ENCODE peak calls at places on chromosomes 12 and 14, in ten cellular contexts. U is breast epithelium, F is lower lobe of right lung, S is A549, V is AG10803, D is adipocyte, B is lung, W is choroid plexus epithelial cell, M is HFF-Myc, R is cardiac muscle cell. L is an unnamed sample.

GRCh38 chr14:96497087-96497486 is 5.1 kb upstream of the PAPOLA start:
- DNase-seq in B (no peak), V (no peak), S (no peak), U (no peak), W (peak; percentile 5), R (no peak), M (no peak), F (no peak), D (no peak), L (no peak)

GRCh38 chr14:54893151-54893760 is 9.4 kb downstream of the GCH1 start:
- DNase-seq in S (peak; percentile 64), U (no peak), W (peak; percentile 82), F (no peak), M (peak; percentile 61), R (peak; percentile 74), V (peak; percentile 54), D (peak; percentile 83), B (no peak), L (peak; percentile 70)

GRCh38 chr12:5309654-5310053 is 122.3 kb upstream of the NTF3 start:
- DNase-seq in F (peak; percentile 47), W (no peak), D (no peak), B (no peak), R (no peak), M (no peak), S (no peak), U (peak; percentile 81), V (no peak), L (no peak)

GRCh38 chr14:86780461-86780860 is 1212.5 kb downstream of the GALC start:
- DNase-seq in S (no peak), U (no peak), W (no peak), R (no peak), F (no peak), B (no peak), M (no peak), D (no peak), V (no peak), L (no peak)

GRCh38 chr14:81826080-81826479 is 292.4 kb upstream of the SEL1L start:
- DNase-seq in U (no peak), D (no peak), V (no peak), B (no peak), F (no peak), W (no peak), S (no peak), R (no peak), M (no peak), L (peak; percentile 25)

GRCh38 chr12:66043035-66043434 is 87.5 kb downstream of the LLPH start:
- DNase-seq in R (no peak), D (no peak), W (no peak), U (no peak), B (no peak), S (no peak), M (no peak), F (no peak), V (no peak), L (no peak)

GRCh38 chr14:23160924-23161522 is 22.4 kb downstream of the SLC7A8 start:
- DNase-seq in S (no peak), V (peak; percentile 87), U (peak; percentile 66), M (no peak), B (peak; percentile 59), W (peak; percentile 94), D (peak; percentile 87), R (peak; percentile 95), F (peak; percentile 72), L (peak; percentile 82)

GRCh38 chr12:121175383-121176119 is 34.4 kb upstream of the P2RX4 start:
- DNase-seq in U (no peak), V (no peak), W (peak; percentile 29), R (peak; percentile 38), S (no peak), B (no peak), M (no peak), D (peak; percentile 29), F (no peak), L (no peak)

GRCh38 chr14:45868377-45868776 is 615.4 kb upstream of the MIS18BP1 start:
- DNase-seq in S (no peak), R (no peak), U (no peak), B (no peak), M (no peak), F (no peak), V (no peak), D (no peak), W (no peak), L (no peak)

GRCh38 chr12:122406701-122407154 is 15.7 kb downstream of the CLIP1 start:
- DNase-seq in B (no peak), M (no peak), D (peak; percentile 90), W (peak; percentile 79), V (peak; percentile 92), F (no peak), U (no peak), R (peak; percentile 65), S (no peak), L (no peak)

DNA sequence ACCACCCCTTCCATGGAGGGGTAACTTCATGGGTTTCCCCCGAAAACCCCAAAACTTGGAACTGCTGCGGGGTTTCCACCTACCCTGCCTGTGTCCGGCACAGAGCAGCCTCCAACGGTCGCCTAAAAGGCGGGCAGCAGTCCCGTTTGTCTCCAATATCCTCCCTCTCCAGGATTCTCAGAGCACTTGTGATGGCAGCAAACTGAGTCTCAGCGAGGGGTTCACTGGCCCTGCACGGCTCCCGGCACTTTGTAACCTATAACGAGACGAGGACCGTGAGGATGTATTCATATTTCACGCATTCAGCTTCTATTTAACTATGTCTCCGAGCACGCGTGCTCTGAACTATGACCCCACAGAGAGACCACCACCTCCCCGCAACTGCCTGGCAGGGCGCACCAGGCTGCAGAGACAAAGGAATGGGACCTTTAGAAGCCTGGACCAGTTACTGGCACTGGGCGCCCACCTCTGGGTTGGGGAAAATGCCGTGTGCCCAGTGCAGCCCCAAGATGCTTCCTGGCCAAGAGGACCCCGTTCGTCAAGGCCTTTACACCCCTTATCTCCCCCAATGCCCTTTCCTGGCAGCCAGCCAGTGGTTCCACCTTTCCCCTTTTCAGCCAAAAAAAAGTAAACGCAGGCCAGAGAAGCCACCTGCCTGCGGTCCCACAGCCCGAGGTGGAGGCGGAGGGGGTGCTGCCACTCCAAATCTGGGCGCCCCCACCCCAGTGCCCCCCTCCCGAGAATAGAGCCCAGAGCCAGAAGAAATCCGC is 173.1 kb upstream of the RTL1 start:
- DNase-seq in F (no peak), B (no peak), M (no peak), S (no peak), D (no peak), R (no peak), U (peak; percentile 13), V (no peak), W (no peak), L (no peak)
- H3K4me3 ChIP-seq in F (no peak overlapping the region), B (no peak overlapping the region), M (no peak overlapping the region), S (no peak overlapping the region), D (no peak overlapping the region), R (no peak overlapping the region), U (no peak overlapping the region), V (no peak overlapping the region), W (no peak overlapping the region), L (peak overlapping the region; percentile 63)

GRCh38 chr12:47360771-47361388 is 281.1 kb upstream of the AMIGO2 start:
- DNase-seq in M (no peak), F (no peak), B (no peak), W (peak; percentile 41), S (no peak), V (no peak), D (no peak), U (no peak), R (peak; percentile 37), L (no peak)
- H3K4me3 ChIP-seq in M (no peak overlapping the region), F (peak overlapping the region; percentile 18), B (no peak overlapping the region), W (no peak overlapping the region), S (no peak overlapping the region), V (no peak overlapping the region), D (no peak overlapping the region), U (peak overlapping the region; percentile 23), R (no peak overlapping the region), L (no peak overlapping the region)

DNA sequence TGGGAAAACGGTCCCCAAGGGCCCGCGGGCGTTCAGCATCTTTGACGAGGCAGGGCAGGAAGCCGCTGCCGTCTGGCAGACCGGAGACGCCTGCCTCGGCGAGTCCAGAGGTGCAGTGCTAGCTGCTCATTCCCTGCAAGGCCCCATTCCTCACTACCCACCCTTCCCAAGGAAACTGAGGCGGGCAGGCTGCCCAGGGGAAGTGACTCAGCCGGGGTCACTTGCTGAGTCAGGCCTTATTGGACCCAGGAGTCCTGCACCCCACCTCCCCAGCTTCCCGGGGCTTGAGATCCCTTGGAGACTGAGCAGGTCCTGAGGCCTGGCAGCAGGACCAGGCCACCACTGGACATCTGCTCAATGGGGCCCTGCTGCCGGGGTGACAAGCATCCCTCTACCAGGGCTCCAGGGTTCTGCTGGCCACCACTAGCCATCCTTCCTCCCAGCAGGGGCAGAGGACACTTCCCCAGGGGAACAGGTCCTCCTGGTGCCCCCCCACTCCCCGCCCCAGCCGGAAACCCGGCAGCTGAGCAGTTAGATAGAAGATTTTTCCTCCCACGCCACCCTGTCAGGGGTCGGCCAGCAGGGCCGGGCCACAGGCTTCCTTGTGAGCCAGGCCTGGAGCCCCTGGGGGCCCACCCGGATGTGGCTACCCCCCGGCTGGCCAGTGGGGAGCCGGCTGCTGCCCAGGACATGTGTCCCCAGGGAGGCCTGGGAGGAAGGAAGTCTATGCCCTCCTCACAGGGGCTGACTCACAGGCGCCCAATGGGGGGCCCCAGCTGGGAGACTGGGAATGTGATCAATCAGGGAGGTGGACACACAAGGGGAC is 3.9 kb downstream of the SH2B3 start:
- DNase-seq in F (peak; percentile 67), U (no peak), M (no peak), R (peak; percentile 90), S (no peak), B (peak; percentile 44), W (peak; percentile 90), V (peak; percentile 77), D (peak; percentile 79), L (no peak)
- H3K4me3 ChIP-seq in F (peak overlapping the region; percentile 93), U (peak overlapping the region; percentile 51), M (peak overlapping the region; percentile 98), R (no peak overlapping the region), S (no peak overlapping the region), B (no peak overlapping the region), W (peak overlapping the region; percentile 91), V (peak overlapping the region; percentile 31), D (peak overlapping the region; percentile 27), L (no peak overlapping the region)

GRCh38 chr14:105859717-105860614 is 333.6 kb downstream of the TMEM121 start:
- DNase-seq in D (no peak), R (no peak), U (no peak), F (peak; percentile 43), S (no peak), B (no peak), M (no peak), W (no peak), V (no peak), L (no peak)
- H3K4me3 ChIP-seq in D (no peak overlapping the region), R (no peak overlapping the region), U (no peak overlapping the region), F (no peak overlapping the region), S (no peak overlapping the region), B (no peak overlapping the region), M (no peak overlapping the region), W (no peak overlapping the region), V (no peak overlapping the region), L (no peak overlapping the region)

DNA sequence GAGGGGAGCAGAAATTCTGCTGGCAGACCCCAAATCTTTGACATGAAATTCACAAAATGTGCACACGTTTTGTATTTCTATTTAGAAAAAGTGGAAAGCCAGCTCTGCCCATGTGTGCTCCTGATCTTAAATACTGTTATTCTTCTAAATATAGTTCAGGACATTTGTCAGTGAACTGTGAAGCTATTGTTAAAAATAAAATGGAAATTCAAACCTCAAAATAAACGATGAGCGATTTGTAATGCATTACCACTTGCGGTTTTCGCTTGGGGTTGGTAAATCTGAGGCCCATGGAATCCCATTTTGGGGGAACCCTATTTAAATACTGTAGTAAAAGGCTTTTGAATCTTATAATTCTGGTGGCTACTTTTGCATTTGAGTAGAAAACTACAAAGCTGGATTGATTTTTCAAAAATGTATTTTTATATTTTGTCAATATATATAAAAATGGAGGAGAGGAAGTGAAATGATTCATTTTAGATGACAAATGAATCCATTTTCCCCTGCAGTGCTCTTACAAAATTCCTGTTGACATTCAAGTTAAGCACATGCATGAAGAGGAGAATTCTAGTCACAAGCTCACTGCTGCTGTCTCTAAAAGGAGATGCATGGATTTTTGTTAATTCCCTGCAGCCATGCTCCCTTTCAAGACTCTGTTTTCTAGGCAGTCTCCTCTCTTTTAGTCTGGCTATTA is 47.1 kb downstream of the FLRT2 start:
- DNase-seq in S (no peak), V (no peak), F (no peak), B (no peak), U (no peak), D (peak; percentile 43), M (no peak), R (no peak), W (peak; percentile 60), L (no peak)
- H3K4me3 ChIP-seq in S (no peak overlapping the region), V (no peak overlapping the region), F (no peak overlapping the region), B (no peak overlapping the region), U (no peak overlapping the region), D (no peak overlapping the region), M (no peak overlapping the region), R (no peak overlapping the region), W (no peak overlapping the region), L (no peak overlapping the region)

L was measured in GM23338.